ENCODE peak calls at places on chromosomes 5 and 9, in eight cellular contexts. One of them, this sample, is unnamed.

GRCh38 chr5:75044406-75044805 is 8.0 kb downstream of the GCNT4 start:
- DNase-seq in activated naive CD4-positive, alpha-beta T cell treated with Interleukin-2 at 50 U/mL for 16 hours: no peak
- DNase-seq in NCI-H524: no peak
- DNase-seq in stimulated activated CD8-positive, alpha-beta memory T cell treated with anti-CD3 and anti-CD28 coated beads, Interleukin-12 subunit alpha, Interleukin-12 subunit beta, amount 100 ng/mL, for 1 hour: no peak
- DNase-seq in CD8-positive, alpha-beta memory T cell: no peak
- DNase-seq in hypothalamus: no peak
- DNase-seq in GM10248: no peak
- DNase-seq in CD4-positive, CD25-positive, alpha-beta regulatory T cell: no peak
- DNase-seq in this sample: no peak

GRCh38 chr5:11684607-11685006 is 219.6 kb downstream of the CTNND2 start:
- DNase-seq in GM10248: no peak
- DNase-seq in CD8-positive, alpha-beta memory T cell: no peak
- DNase-seq in activated naive CD4-positive, alpha-beta T cell treated with Interleukin-2 at 50 U/mL for 16 hours: no peak
- DNase-seq in NCI-H524: no peak
- DNase-seq in CD4-positive, CD25-positive, alpha-beta regulatory T cell: no peak
- DNase-seq in hypothalamus: no peak
- DNase-seq in stimulated activated CD8-positive, alpha-beta memory T cell treated with anti-CD3 and anti-CD28 coated beads, Interleukin-12 subunit alpha, Interleukin-12 subunit beta, amount 100 ng/mL, for 1 hour: no peak
- DNase-seq in this sample: no peak

GRCh38 chr9:89536145-89536574 is 38.2 kb upstream of the SEMA4D start:
- DNase-seq in stimulated activated CD8-positive, alpha-beta memory T cell treated with anti-CD3 and anti-CD28 coated beads, Interleukin-12 subunit alpha, Interleukin-12 subunit beta, amount 100 ng/mL, for 1 hour: no peak
- DNase-seq in CD8-positive, alpha-beta memory T cell: no peak
- DNase-seq in GM10248: peak
- DNase-seq in hypothalamus: no peak
- DNase-seq in activated naive CD4-positive, alpha-beta T cell treated with Interleukin-2 at 50 U/mL for 16 hours: no peak
- DNase-seq in CD4-positive, CD25-positive, alpha-beta regulatory T cell: peak
- DNase-seq in NCI-H524: no peak
- DNase-seq in this sample: peak

GRCh38 chr9:123036886-123037540 is 3.5 kb downstream of the GPR21 start:
- DNase-seq in NCI-H524: no peak
- DNase-seq in CD4-positive, CD25-positive, alpha-beta regulatory T cell: no peak
- DNase-seq in CD8-positive, alpha-beta memory T cell: no peak
- DNase-seq in stimulated activated CD8-positive, alpha-beta memory T cell treated with anti-CD3 and anti-CD28 coated beads, Interleukin-12 subunit alpha, Interleukin-12 subunit beta, amount 100 ng/mL, for 1 hour: no peak
- DNase-seq in hypothalamus: no peak
- DNase-seq in activated naive CD4-positive, alpha-beta T cell treated with Interleukin-2 at 50 U/mL for 16 hours: no peak
- DNase-seq in GM10248: no peak
- DNase-seq in this sample: no peak

GRCh38 chr9:121371495-121371911 is 1.5 kb upstream of the STOM start:
- DNase-seq in hypothalamus: no peak
- DNase-seq in CD8-positive, alpha-beta memory T cell: no peak
- DNase-seq in CD4-positive, CD25-positive, alpha-beta regulatory T cell: no peak
- DNase-seq in NCI-H524: no peak
- DNase-seq in activated naive CD4-positive, alpha-beta T cell treated with Interleukin-2 at 50 U/mL for 16 hours: no peak
- DNase-seq in stimulated activated CD8-positive, alpha-beta memory T cell treated with anti-CD3 and anti-CD28 coated beads, Interleukin-12 subunit alpha, Interleukin-12 subunit beta, amount 100 ng/mL, for 1 hour: no peak
- DNase-seq in GM10248: no peak
- DNase-seq in this sample: no peak

GRCh38 chr5:57082441-57083067 is 91.3 kb upstream of the GPBP1 start:
- DNase-seq in NCI-H524: peak
- DNase-seq in activated naive CD4-positive, alpha-beta T cell treated with Interleukin-2 at 50 U/mL for 16 hours: no peak
- DNase-seq in stimulated activated CD8-positive, alpha-beta memory T cell treated with anti-CD3 and anti-CD28 coated beads, Interleukin-12 subunit alpha, Interleukin-12 subunit beta, amount 100 ng/mL, for 1 hour: no peak
- DNase-seq in CD8-positive, alpha-beta memory T cell: no peak
- DNase-seq in hypothalamus: no peak
- DNase-seq in GM10248: no peak
- DNase-seq in CD4-positive, CD25-positive, alpha-beta regulatory T cell: peak
- DNase-seq in this sample: no peak

GRCh38 chr9:134190232-134191121 is 26.1 kb upstream of the RNU6ATAC start:
- DNase-seq in CD4-positive, CD25-positive, alpha-beta regulatory T cell: no peak
- DNase-seq in stimulated activated CD8-positive, alpha-beta memory T cell treated with anti-CD3 and anti-CD28 coated beads, Interleukin-12 subunit alpha, Interleukin-12 subunit beta, amount 100 ng/mL, for 1 hour: no peak
- DNase-seq in CD8-positive, alpha-beta memory T cell: no peak
- DNase-seq in activated naive CD4-positive, alpha-beta T cell treated with Interleukin-2 at 50 U/mL for 16 hours: no peak
- DNase-seq in hypothalamus: no peak
- DNase-seq in NCI-H524: no peak
- DNase-seq in GM10248: no peak
- DNase-seq in this sample: no peak

GRCh38 chr9:134055981-134056461 is 11.8 kb downstream of the BRD3 start:
- DNase-seq in activated naive CD4-positive, alpha-beta T cell treated with Interleukin-2 at 50 U/mL for 16 hours: no peak
- DNase-seq in GM10248: no peak
- DNase-seq in hypothalamus: peak
- DNase-seq in stimulated activated CD8-positive, alpha-beta memory T cell treated with anti-CD3 and anti-CD28 coated beads, Interleukin-12 subunit alpha, Interleukin-12 subunit beta, amount 100 ng/mL, for 1 hour: no peak
- DNase-seq in CD4-positive, CD25-positive, alpha-beta regulatory T cell: no peak
- DNase-seq in NCI-H524: no peak
- DNase-seq in CD8-positive, alpha-beta memory T cell: no peak
- DNase-seq in this sample: no peak

GRCh38 chr5:170151105-170151831 is 45.6 kb downstream of the FOXI1 start:
- DNase-seq in activated naive CD4-positive, alpha-beta T cell treated with Interleukin-2 at 50 U/mL for 16 hours: no peak
- DNase-seq in GM10248: peak
- DNase-seq in NCI-H524: no peak
- DNase-seq in CD8-positive, alpha-beta memory T cell: no peak
- DNase-seq in CD4-positive, CD25-positive, alpha-beta regulatory T cell: no peak
- DNase-seq in stimulated activated CD8-positive, alpha-beta memory T cell treated with anti-CD3 and anti-CD28 coated beads, Interleukin-12 subunit alpha, Interleukin-12 subunit beta, amount 100 ng/mL, for 1 hour: no peak
- DNase-seq in hypothalamus: no peak
- DNase-seq in this sample: no peak

GRCh38 chr9:107387401-107387800 is 102.2 kb downstream of the KLF4 start:
- DNase-seq in CD4-positive, CD25-positive, alpha-beta regulatory T cell: no peak
- DNase-seq in GM10248: no peak
- DNase-seq in hypothalamus: no peak
- DNase-seq in stimulated activated CD8-positive, alpha-beta memory T cell treated with anti-CD3 and anti-CD28 coated beads, Interleukin-12 subunit alpha, Interleukin-12 subunit beta, amount 100 ng/mL, for 1 hour: no peak
- DNase-seq in CD8-positive, alpha-beta memory T cell: no peak
- DNase-seq in activated naive CD4-positive, alpha-beta T cell treated with Interleukin-2 at 50 U/mL for 16 hours: no peak
- DNase-seq in NCI-H524: no peak
- DNase-seq in this sample: no peak

GRCh38 chr5:112626079-112626478 is 111.6 kb upstream of the APC start:
- DNase-seq in GM10248: no peak
- DNase-seq in activated naive CD4-positive, alpha-beta T cell treated with Interleukin-2 at 50 U/mL for 16 hours: no peak
- DNase-seq in stimulated activated CD8-positive, alpha-beta memory T cell treated with anti-CD3 and anti-CD28 coated beads, Interleukin-12 subunit alpha, Interleukin-12 subunit beta, amount 100 ng/mL, for 1 hour: no peak
- DNase-seq in hypothalamus: no peak
- DNase-seq in CD8-positive, alpha-beta memory T cell: no peak
- DNase-seq in NCI-H524: no peak
- DNase-seq in CD4-positive, CD25-positive, alpha-beta regulatory T cell: no peak
- DNase-seq in this sample: no peak

GRCh38 chr5:146644811-146645210 is 128.8 kb upstream of the GPR151 start:
- DNase-seq in stimulated activated CD8-positive, alpha-beta memory T cell treated with anti-CD3 and anti-CD28 coated beads, Interleukin-12 subunit alpha, Interleukin-12 subunit beta, amount 100 ng/mL, for 1 hour: no peak
- DNase-seq in GM10248: no peak
- DNase-seq in activated naive CD4-positive, alpha-beta T cell treated with Interleukin-2 at 50 U/mL for 16 hours: no peak
- DNase-seq in hypothalamus: no peak
- DNase-seq in CD4-positive, CD25-positive, alpha-beta regulatory T cell: no peak
- DNase-seq in CD8-positive, alpha-beta memory T cell: no peak
- DNase-seq in NCI-H524: no peak
- DNase-seq in this sample: no peak

This sample was measured in HL-60.